ENCODE peak calls at places on chromosomes 11 and 22, in six cellular contexts. D, P, V, J, N and Z are unnamed samples.

GRCh38 chr22:31206896-31207687 is 5.0 kb upstream of the LIMK2 start:
- DNase-seq in V (no peak), N (no peak), J (no peak), P (no peak), D (peak; percentile 83), Z (no peak)

GRCh38 chr22:19238900-19239299 is 52.6 kb downstream of the CLTCL1 start:
- DNase-seq in J (no peak), V (no peak), D (no peak), N (no peak), P (no peak), Z (no peak)

GRCh38 chr11:61969838-61970452 is 2.5 kb upstream of the FTH1 start:
- DNase-seq in D (peak; percentile 76), N (no peak), J (no peak), P (no peak), V (peak; percentile 91), Z (no peak)

GRCh38 chr11:122593473-122594420 is 61.8 kb upstream of the UBASH3B start:
- DNase-seq in J (no peak), D (no peak), N (no peak), P (no peak), V (peak; percentile 26), Z (no peak)

GRCh38 chr11:37788141-37788877 is 1190.3 kb upstream of the RAG2 start:
- DNase-seq in N (no peak), J (no peak), D (peak; percentile 89), P (no peak), V (no peak), Z (no peak)

GRCh38 chr11:118319031-118319814 is 14.7 kb downstream of the CD3E start:
- DNase-seq in J (no peak), N (no peak), V (no peak), D (no peak), P (no peak), Z (no peak)

GRCh38 chr11:117387992-117388765 is 60.5 kb downstream of the CEP164 start:
- DNase-seq in N (no peak), J (no peak), D (no peak), V (peak; percentile 67), P (no peak), Z (no peak)

GRCh38 chr11:3094223-3094824 is 37.1 kb upstream of the CARS1 start:
- DNase-seq in V (no peak), D (no peak), P (no peak), N (no peak), J (no peak), Z (no peak)

GRCh38 chr11:118639899-118640298 is 32.5 kb downstream of the PHLDB1 start:
- DNase-seq in J (no peak), N (no peak), D (no peak), P (no peak), V (no peak), Z (no peak)

GRCh38 chr22:48035897-48036296 is 1273.4 kb downstream of the TBC1D22A start:
- DNase-seq in D (no peak), P (no peak), V (no peak), N (no peak), J (no peak), Z (no peak)

GRCh38 chr11:115741376-115741775 is 237.2 kb upstream of the CADM1 start:
- DNase-seq in V (no peak), N (no peak), D (no peak), J (no peak), P (no peak), Z (peak; percentile 33)

DNA sequence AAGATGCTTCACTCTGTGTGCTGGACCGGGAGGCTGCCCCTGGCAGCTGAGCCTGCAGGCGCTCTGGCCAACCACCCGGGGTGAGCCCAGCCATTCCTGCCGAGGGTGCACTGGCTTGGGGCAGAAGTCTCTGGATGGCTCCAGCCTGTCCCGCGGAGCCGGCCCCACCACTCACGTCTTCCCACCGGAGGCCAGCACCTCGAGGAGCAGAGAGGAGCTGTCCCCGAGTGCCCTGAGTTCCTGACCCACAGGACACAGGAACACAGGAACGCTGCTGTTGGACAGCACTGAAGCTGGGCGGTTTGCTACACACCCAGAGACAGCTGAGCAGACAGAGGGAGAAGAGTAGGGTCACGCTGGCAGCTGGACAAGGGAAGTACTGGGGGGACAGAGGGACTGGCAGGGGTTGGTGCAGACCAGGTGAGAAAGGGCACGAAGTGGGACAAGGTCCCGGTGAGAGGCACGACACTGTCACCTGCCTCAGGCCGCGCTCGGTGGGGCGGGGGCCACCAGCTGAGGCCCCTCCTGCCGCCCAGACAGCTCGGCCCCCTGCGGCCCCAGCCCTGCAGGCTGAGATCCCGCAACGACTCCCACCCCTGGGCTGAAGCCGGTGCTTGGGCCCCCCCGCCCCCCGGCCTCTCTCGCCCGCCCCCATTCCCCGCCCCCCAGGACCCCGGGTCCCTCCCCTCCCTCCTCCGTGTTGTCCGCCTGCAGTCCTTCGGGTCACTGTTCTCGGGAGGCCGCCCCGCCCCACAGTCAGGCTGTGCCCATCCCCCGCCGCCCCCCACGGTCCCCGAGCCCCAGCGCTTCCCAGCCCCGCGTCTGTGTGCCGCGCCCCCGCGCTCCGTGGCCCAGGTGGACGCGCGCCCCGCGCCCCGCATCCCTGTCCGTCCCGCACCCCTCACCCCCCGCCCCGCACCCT is 624 bp upstream of the B4GALNT4 start:
- DNase-seq in D (peak; percentile 22), P (no peak), N (no peak), J (no peak), V (peak; percentile 60), Z (peak; percentile 55)
- TF ChIP-seq EZH2 in D (no peak), P (no peak), N (peak; percentile 14), J (no peak), V (peak; percentile 24), Z (no peak)

GRCh38 chr11:110797453-110797852 is 85.2 kb upstream of the ARHGAP20 start:
- DNase-seq in P (no peak), N (no peak), V (peak; percentile 34), J (no peak), D (no peak), Z (no peak)
- TF ChIP-seq EZH2phosphoT487 in P (no peak), N (no peak), V (no peak), J (no peak), D (no peak), Z (no peak)

GRCh38 chr11:68312780-68313573 is 586 bp downstream of the LRP5 start:
- DNase-seq in D (peak; percentile 10), V (peak; percentile 57), P (no peak), N (peak; percentile 20), J (peak; percentile 47), Z (peak; percentile 47)
- H3K4me3 ChIP-seq in D (peak overlapping the region; percentile 91), V (peak overlapping the region; percentile 59), P (peak overlapping the region; percentile 69), N (peak overlapping the region; percentile 62), J (peak overlapping the region; percentile 83), Z (peak overlapping the region; percentile 72)

GRCh38 chr22:26483439-26484359 is at the start of the genes HPS4 and SRRD:
- DNase-seq in P (peak; percentile 72), N (peak; percentile 96), V (peak; percentile 95), D (peak; percentile 89), J (peak; percentile 97), Z (peak; percentile 98)
- TF ChIP-seq EZH2 in P (no peak), N (no peak), V (no peak), D (no peak), J (no peak), Z (no peak)

DNA sequence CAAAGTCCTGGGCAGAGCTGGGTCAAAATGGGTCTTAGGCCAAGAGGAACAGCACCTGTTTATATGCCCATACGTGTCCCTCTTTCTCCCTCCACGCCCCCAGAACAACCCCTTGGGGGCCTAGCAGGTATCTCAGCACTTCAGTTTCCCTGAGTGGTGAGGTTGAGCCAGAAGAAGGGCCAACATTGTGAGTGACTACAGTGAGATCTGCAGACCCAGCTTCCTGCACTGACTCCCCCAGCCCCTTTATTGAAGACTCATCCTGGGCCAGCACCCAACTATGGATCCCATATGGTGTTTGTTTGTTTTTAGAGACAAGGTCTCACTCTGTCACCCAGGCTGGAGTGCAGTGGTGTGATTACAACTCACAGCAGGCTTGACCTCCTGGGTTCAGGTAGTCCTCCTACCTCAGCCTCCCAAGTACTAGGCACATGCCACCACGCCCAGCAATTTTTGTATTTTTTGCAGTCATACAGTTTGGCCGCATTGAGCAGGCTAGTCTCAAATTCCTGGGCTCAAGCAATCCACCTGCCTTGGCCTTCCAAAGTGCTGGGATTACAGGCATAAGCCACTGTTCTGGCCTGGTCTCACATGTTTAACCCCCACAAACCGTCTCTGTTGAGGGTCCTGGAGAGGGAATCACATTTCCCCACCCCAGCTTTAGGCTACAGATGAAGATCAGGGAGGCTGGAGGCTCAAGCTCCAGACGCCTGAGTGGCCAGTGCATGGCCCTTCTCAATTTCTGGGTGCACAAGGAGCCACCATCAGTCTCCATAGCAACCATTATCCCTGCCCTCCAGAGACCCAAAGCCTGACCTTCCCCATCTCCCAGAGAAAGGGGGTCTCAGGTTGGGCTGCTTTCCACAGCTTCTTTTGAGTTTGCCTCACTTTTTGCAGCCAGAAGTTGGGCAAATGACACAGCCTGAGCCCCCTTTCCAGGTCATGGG is 1.7 kb upstream of the LARGE2 start:
- DNase-seq in N (no peak), V (no peak), D (no peak), P (no peak), J (no peak), Z (no peak)
- TF ChIP-seq EZH2phosphoT487 in N (no peak), V (no peak), D (no peak), P (no peak), J (no peak), Z (no peak)

GRCh38 chr22:36384766-36385400 is 2.9 kb downstream of the MYH9 start:
- DNase-seq in V (peak; percentile 38), D (no peak), N (peak; percentile 59), P (no peak), J (peak; percentile 75), Z (no peak)
- H3K4me3 ChIP-seq in V (peak overlapping the region; percentile 91), D (peak overlapping the region; percentile 88), N (peak overlapping the region; percentile 92), P (no peak overlapping the region), J (peak overlapping the region; percentile 97), Z (peak overlapping the region; percentile 50)